ENCODE peak calls at places on chromosome 21, in ten cellular contexts. I is MM.1S, R is astrocyte of the spinal cord, M is IMR-90, E is endodermal cell, H is fibroblast of mammary gland, U is AG04450, K is ovary, Y is BE2C, B is progenitor cell of endocrine pancreas. Q is an unnamed sample.
A peak's percentile ranks its signal among the peaks of the same experiment; 100 is the strongest.

GRCh38 chr21:39911792-39912191 is 44.6 kb downstream of the PCP4 start:
- DNase-seq in I (no peak), R (no peak), M (no peak), E (peak; percentile 11), H (no peak), U (no peak), K (no peak), Y (no peak), B (no peak), Q (no peak)

GRCh38 chr21:46078322-46078981 is 19.5 kb upstream of the COL6A2 start:
- DNase-seq in I (no peak), R (peak; percentile 63), M (no peak), E (no peak), H (peak; percentile 87), U (no peak), K (peak; percentile 15), Y (no peak), B (peak; percentile 6), Q (no peak)

GRCh38 chr21:23887709-23888303 is 1719.5 kb downstream of the MRPL39 start:
- DNase-seq in I (peak; percentile 81), R (no peak), M (no peak), E (no peak), H (no peak), U (no peak), K (no peak), Y (no peak), B (no peak), Q (no peak)

GRCh38 chr21:20882462-20883415 is 115.5 kb upstream of the NCAM2 start:
- DNase-seq in I (peak; percentile 44), R (peak; percentile 54), M (peak; percentile 0), E (peak; percentile 80), H (peak; percentile 51), U (no peak), K (no peak), Y (peak; percentile 63), B (peak; percentile 19), Q (no peak)

GRCh38 chr21:15140321-15141019 is 75.7 kb upstream of the NRIP1 start:
- DNase-seq in I (no peak), R (no peak), M (no peak), E (peak; percentile 47), H (no peak), U (no peak), K (no peak), Y (no peak), B (peak; percentile 55), Q (no peak)

GRCh38 chr21:26007911-26008579 is 162.5 kb downstream of the APP start:
- DNase-seq in I (no peak), R (no peak), M (peak; percentile 24), E (no peak), H (no peak), U (no peak), K (no peak), Y (no peak), B (no peak), Q (no peak)

GRCh38 chr21:22710725-22711124 is 1712.5 kb downstream of the NCAM2 start:
- DNase-seq in I (no peak), R (no peak), M (no peak), E (no peak), H (no peak), U (no peak), K (no peak), Y (no peak), B (no peak), Q (no peak)

GRCh38 chr21:16279658-16280581 is 550.1 kb downstream of the USP25 start:
- DNase-seq in I (no peak), R (peak; percentile 85), M (peak; percentile 10), E (peak; percentile 61), H (peak; percentile 61), U (peak; percentile 3), K (peak; percentile 56), Y (no peak), B (no peak), Q (no peak)

GRCh38 chr21:31750843-31751242 is 18.9 kb upstream of the SCAF4 start:
- DNase-seq in I (no peak), R (no peak), M (peak; percentile 56), E (no peak), H (peak; percentile 85), U (no peak), K (no peak), Y (no peak), B (no peak), Q (no peak)

GRCh38 chr21:17454315-17455027 is 58.4 kb upstream of the CXADR start:
- DNase-seq in I (peak; percentile 55), R (peak; percentile 87), M (peak; percentile 92), E (peak; percentile 97), H (peak; percentile 93), U (peak; percentile 44), K (peak; percentile 55), Y (peak; percentile 87), B (peak; percentile 34), Q (peak; percentile 20)

GRCh38 chr21:35559881-35560280 is 500.4 kb downstream of the SETD4 start:
- DNase-seq in I (no peak), R (peak; percentile 71), M (peak; percentile 61), E (no peak), H (peak; percentile 73), U (no peak), K (no peak), Y (no peak), B (no peak), Q (no peak)

GRCh38 chr21:29221259-29221744 is 77.4 kb upstream of the BACH1 start:
- DNase-seq in I (no peak), R (peak; percentile 96), M (peak; percentile 98), E (no peak), H (no peak), U (peak; percentile 77), K (no peak), Y (no peak), B (no peak), Q (no peak)

GRCh38 chr21:44855572-44855971 is 17.9 kb downstream of the PTTG1IP start:
- DNase-seq in I (no peak), R (no peak), M (no peak), E (no peak), H (no peak), U (no peak), K (no peak), Y (no peak), B (no peak), Q (no peak)

GRCh38 chr21:26067836-26068401 is 102.7 kb downstream of the APP start:
- DNase-seq in I (no peak), R (no peak), M (no peak), E (no peak), H (no peak), U (no peak), K (no peak), Y (no peak), B (no peak), Q (no peak)

GRCh38 chr21:44709426-44710293 is 1.7 kb downstream of the TSPEAR start:
- DNase-seq in I (no peak), R (no peak), M (peak; percentile 0), E (peak; percentile 56), H (no peak), U (no peak), K (peak; percentile 3), Y (no peak), B (no peak), Q (no peak)

DNA sequence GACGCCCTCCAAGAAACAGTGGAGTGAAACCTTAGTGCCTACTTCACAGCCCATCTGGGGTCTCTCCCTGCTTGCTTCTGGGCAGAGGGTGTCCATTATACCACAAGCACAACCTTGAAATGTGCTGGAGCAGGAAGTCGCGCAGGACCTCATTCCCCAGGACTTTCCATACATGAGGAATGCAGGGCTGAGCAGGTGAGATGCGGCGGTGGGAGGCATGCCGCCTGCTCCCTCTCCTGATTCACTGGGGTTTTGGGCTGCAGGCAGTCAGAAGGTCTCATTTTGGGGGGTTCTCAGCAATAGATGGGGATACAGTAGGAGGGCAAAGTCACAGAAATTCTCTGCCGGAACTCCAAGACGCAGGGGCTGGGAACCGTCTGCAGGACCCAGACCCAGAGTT is 15.7 kb upstream of the UMODL1 start:
- DNase-seq in I (no peak), R (no peak), M (no peak), E (no peak), H (no peak), U (no peak), K (no peak), Y (no peak), B (no peak), Q (no peak)
- TF ChIP-seq CTCF in I (no peak), R (no peak), M (no peak), E (no peak), H (no peak), U (no peak), K (no peak), Y (no peak), B (no peak), Q (no peak)

GRCh38 chr21:34517491-34518245 is 5.7 kb upstream of the KCNE1 start:
- DNase-seq in I (peak; percentile 20), R (no peak), M (no peak), E (peak; percentile 70), H (no peak), U (no peak), K (no peak), Y (no peak), B (no peak), Q (no peak)
- TF ChIP-seq CTCF in I (peak; percentile 22), R (peak; percentile 42), M (peak; percentile 19), E (peak; percentile 76), H (peak; percentile 24), U (peak; percentile 26), K (no peak), Y (peak; percentile 24), B (peak; percentile 33), Q (no peak)

DNA sequence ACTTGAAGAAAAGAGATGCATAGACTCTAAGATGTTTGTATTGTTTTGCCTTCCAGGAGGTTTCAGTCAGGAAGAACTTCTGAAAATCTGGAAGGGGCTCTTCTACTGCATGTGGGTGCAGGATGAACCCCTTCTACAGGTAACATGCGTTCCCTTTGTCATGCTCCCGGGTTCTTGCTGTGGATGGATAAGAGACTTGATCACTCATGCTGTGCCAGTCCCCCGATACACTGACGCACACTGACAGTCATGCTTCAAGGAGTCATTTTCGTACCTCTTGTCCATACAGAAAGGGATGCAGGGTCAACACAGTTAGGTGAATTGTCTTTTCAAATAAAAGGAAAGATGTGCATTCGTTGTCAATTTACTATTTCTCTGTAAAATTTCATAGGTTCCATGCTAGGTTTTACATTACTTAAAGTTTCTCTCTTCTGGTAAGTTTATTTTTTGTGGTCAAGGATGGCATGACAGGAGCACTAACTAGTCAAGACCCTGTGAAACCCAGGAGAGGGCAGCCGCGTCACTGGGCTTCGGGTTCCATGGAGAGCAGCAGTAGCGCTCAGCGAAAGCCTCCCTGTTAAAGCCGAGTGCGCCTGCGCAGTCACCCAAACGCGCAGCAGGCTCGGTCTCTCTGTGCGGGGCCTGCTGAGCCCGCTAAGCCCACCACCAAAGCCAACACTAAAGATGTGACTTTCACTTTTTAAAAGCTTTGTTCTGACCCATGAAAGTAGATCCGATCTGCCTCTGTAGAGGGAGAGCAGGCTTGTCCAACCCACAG is 10.7 kb downstream of the RRP1B start:
- DNase-seq in I (no peak), R (no peak), M (no peak), E (peak; percentile 12), H (no peak), U (no peak), K (no peak), Y (no peak), B (no peak), Q (no peak)
- TF ChIP-seq CTCF in I (no peak), R (no peak), M (no peak), E (no peak), H (no peak), U (no peak), K (no peak), Y (no peak), B (no peak), Q (no peak)

DNA sequence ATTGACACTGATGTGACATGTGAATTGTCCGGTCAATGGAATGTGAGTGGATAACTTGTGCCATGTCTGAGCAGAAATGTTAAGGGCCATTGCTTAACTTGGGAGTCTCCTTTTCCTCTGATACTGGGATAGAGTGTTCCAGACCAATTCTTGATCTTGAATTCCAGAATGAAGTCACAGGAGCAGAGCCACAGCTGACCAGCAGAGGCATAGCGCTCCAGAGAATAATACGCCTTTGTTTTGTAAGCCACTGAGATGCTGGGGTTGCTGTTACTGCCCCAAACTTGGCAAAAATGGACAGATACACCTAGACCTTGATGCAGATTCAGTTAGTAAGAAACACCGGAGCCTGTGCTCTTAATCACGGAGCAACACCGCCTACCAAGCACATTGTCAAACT is 6.3 kb downstream of the KCNJ6 start:
- DNase-seq in I (no peak), R (no peak), M (no peak), E (no peak), H (no peak), U (no peak), K (no peak), Y (no peak), B (no peak), Q (no peak)
- TF ChIP-seq CTCF in I (no peak), R (no peak), M (no peak), E (peak; percentile 66), H (no peak), U (peak; percentile 24), K (no peak), Y (peak; percentile 11), B (no peak), Q (no peak)